ENCODE peak calls at places on chromosome 1, in eight cellular contexts. Z is endodermal cell; Q is activated CD8-positive, alpha-beta memory T cell treated with anti-CD3 and anti-CD28 coated beads, Interleukin-2, amount 50 U/mL, for 48 hours; Y is H54; V is HEK293T; O is non-pigmented ciliary epithelial cell; H is naive B cell; B is tibial artery. S is an unnamed sample.

GRCh38 chr1:65668368-65668767 is 124.3 kb upstream of the PDE4B start:
- DNase-seq in Z (no peak), Q (no peak), Y (no peak), V (no peak), O (no peak), H (no peak), B (no peak), S (no peak)

GRCh38 chr1:46526689-46527291 is 24.7 kb downstream of the KNCN start:
- DNase-seq in Z (peak; percentile 88), Q (no peak), Y (no peak), V (no peak), O (no peak), H (no peak), B (no peak), S (no peak)

GRCh38 chr1:165580931-165581871 is 37.4 kb downstream of the LRRC52 start:
- DNase-seq in Z (no peak), Q (no peak), Y (no peak), V (no peak), O (no peak), H (no peak), B (no peak), S (no peak)

GRCh38 chr1:27713869-27714513 is 11.8 kb upstream of the FAM76A start:
- DNase-seq in Z (no peak), Q (no peak), Y (no peak), V (no peak), O (no peak), H (no peak), B (no peak), S (no peak)

GRCh38 chr1:18109756-18110597 is 2.4 kb downstream of the IGSF21 start:
- DNase-seq in Z (peak; percentile 96), Q (peak; percentile 60), Y (no peak), V (peak; percentile 65), O (no peak), H (no peak), B (peak; percentile 62), S (no peak)

GRCh38 chr1:109789771-109790170 is 26.0 kb upstream of the EPS8L3 start:
- DNase-seq in Z (no peak), Q (peak; percentile 55), Y (no peak), V (no peak), O (no peak), H (no peak), B (peak; percentile 4), S (no peak)

GRCh38 chr1:1092890-1093609 is 18.9 kb upstream of the RNF223 start:
- DNase-seq in Z (no peak), Q (no peak), Y (no peak), V (peak; percentile 4), O (no peak), H (no peak), B (peak; percentile 12), S (no peak)

GRCh38 chr1:1428174-1428573 is 7.1 kb upstream of the ANKRD65 start:
- DNase-seq in Z (peak; percentile 53), Q (no peak), Y (no peak), V (peak; percentile 5), O (no peak), H (no peak), B (no peak), S (no peak)

GRCh38 chr1:11592752-11593151 is 61.5 kb downstream of the FBXO2 start:
- DNase-seq in Z (no peak), Q (no peak), Y (no peak), V (no peak), O (no peak), H (no peak), B (no peak), S (no peak)

GRCh38 chr1:164588388-164589341 is 29.7 kb downstream of the PBX1 start:
- DNase-seq in Z (peak; percentile 92), Q (no peak), Y (no peak), V (no peak), O (no peak), H (no peak), B (peak; percentile 77), S (no peak)